ENCODE peak calls at places on chromosomes 13 and 19, in five cellular contexts. K, A, L, S and Y are unnamed samples.

GRCh38 chr19:53394522-53394973 is 401 bp upstream of the ZNF765 start:
- DNase-seq in K (peak), L (no peak), A (no peak), S (no peak), Y (no peak)

GRCh38 chr13:50923272-50923671 is 13.7 kb downstream of the RNASEH2B start:
- DNase-seq in S (no peak), L (no peak), A (no peak), K (no peak), Y (no peak)

GRCh38 chr19:13366529-13367143 is 139.6 kb downstream of the CACNA1A start:
- DNase-seq in A (no peak), S (peak), K (no peak), L (peak), Y (peak)

GRCh38 chr13:44108345-44108858 is 228.7 kb downstream of the LACC1 start:
- DNase-seq in K (no peak), L (no peak), A (peak), S (no peak), Y (no peak)

GRCh38 chr19:50658438-50659317 is 9.4 kb downstream of the C19orf81 start:
- DNase-seq in L (peak), S (peak), A (no peak), K (no peak), Y (no peak)

GRCh38 chr19:8017808-8018207 is 12.4 kb upstream of the ELAVL1 start:
- DNase-seq in K (no peak), A (peak), S (peak), L (no peak), Y (no peak)

GRCh38 chr19:4598712-4599111 is 39.2 kb upstream of the SEMA6B start:
- DNase-seq in K (no peak), S (no peak), L (no peak), A (no peak), Y (no peak)

GRCh38 chr13:31739226-31739625 is at the start of gene RXFP2:
- DNase-seq in L (no peak), K (no peak), A (no peak), S (no peak), Y (no peak)